ENCODE peak calls at places on chromosomes 5 and 9, in five cellular contexts. One of them, this sample, is unnamed.

GRCh38 chr5:94618029-94618492 is 343 bp downstream of the KIAA0825 start:
- DNase-seq in cardiac muscle cell: peak; percentile 72
- DNase-seq in M059J: peak; percentile 82
- DNase-seq in central memory CD4-positive, alpha-beta T cell: peak; percentile 42
- DNase-seq in hippocampal formation: peak; percentile 52
- DNase-seq in this sample: peak; percentile 51

GRCh38 chr9:127189628-127190027 is 67.2 kb upstream of the ANGPTL2 start:
- DNase-seq in cardiac muscle cell: no peak
- DNase-seq in hippocampal formation: no peak
- DNase-seq in central memory CD4-positive, alpha-beta T cell: no peak
- DNase-seq in M059J: no peak
- DNase-seq in this sample: no peak

GRCh38 chr9:79707589-79707988 is 135.8 kb downstream of the TLE4 start:
- DNase-seq in hippocampal formation: no peak
- DNase-seq in central memory CD4-positive, alpha-beta T cell: no peak
- DNase-seq in cardiac muscle cell: no peak
- DNase-seq in M059J: no peak
- DNase-seq in this sample: no peak

GRCh38 chr9:4339357-4339756 is 39.5 kb upstream of the GLIS3 start:
- DNase-seq in hippocampal formation: peak; percentile 59
- DNase-seq in central memory CD4-positive, alpha-beta T cell: peak; percentile 67
- DNase-seq in M059J: peak; percentile 90
- DNase-seq in cardiac muscle cell: peak; percentile 76
- DNase-seq in this sample: peak; percentile 74

GRCh38 chr9:90299963-90300362 is 342.7 kb downstream of the DIRAS2 start:
- DNase-seq in M059J: no peak
- DNase-seq in central memory CD4-positive, alpha-beta T cell: no peak
- DNase-seq in hippocampal formation: no peak
- DNase-seq in cardiac muscle cell: no peak
- DNase-seq in this sample: no peak

GRCh38 chr9:123735376-123735775 is 194.6 kb downstream of the DENND1A start:
- DNase-seq in M059J: peak; percentile 12
- DNase-seq in hippocampal formation: no peak
- DNase-seq in cardiac muscle cell: no peak
- DNase-seq in central memory CD4-positive, alpha-beta T cell: no peak
- DNase-seq in this sample: no peak

GRCh38 chr9:34179528-34180138 is 790 bp downstream of the UBAP1 start:
- DNase-seq in M059J: no peak
- DNase-seq in cardiac muscle cell: no peak
- DNase-seq in central memory CD4-positive, alpha-beta T cell: no peak
- DNase-seq in hippocampal formation: no peak
- DNase-seq in this sample: no peak

GRCh38 chr9:97980918-97981827 is 2.0 kb upstream of the ANP32B start:
- DNase-seq in central memory CD4-positive, alpha-beta T cell: no peak
- DNase-seq in M059J: no peak
- DNase-seq in cardiac muscle cell: no peak
- DNase-seq in hippocampal formation: peak; percentile 53
- DNase-seq in this sample: no peak

GRCh38 chr9:2781336-2781735 is 62.6 kb downstream of the PUM3 start:
- DNase-seq in M059J: no peak
- DNase-seq in hippocampal formation: no peak
- DNase-seq in central memory CD4-positive, alpha-beta T cell: no peak
- DNase-seq in cardiac muscle cell: no peak
- DNase-seq in this sample: no peak

GRCh38 chr9:86795861-86796497 is 151.3 kb downstream of the GAS1 start:
- DNase-seq in M059J: no peak
- DNase-seq in cardiac muscle cell: no peak
- DNase-seq in central memory CD4-positive, alpha-beta T cell: no peak
- DNase-seq in hippocampal formation: no peak
- DNase-seq in this sample: peak; percentile 20

GRCh38 chr5:170467000-170467707 is 36.7 kb upstream of the KCNIP1 start:
- DNase-seq in hippocampal formation: no peak
- DNase-seq in central memory CD4-positive, alpha-beta T cell: no peak
- DNase-seq in M059J: peak; percentile 93
- DNase-seq in cardiac muscle cell: no peak
- DNase-seq in this sample: no peak

GRCh38 chr5:96567188-96567587 is 95.0 kb upstream of the CAST start:
- DNase-seq in M059J: peak; percentile 89
- DNase-seq in cardiac muscle cell: no peak
- DNase-seq in hippocampal formation: no peak
- DNase-seq in central memory CD4-positive, alpha-beta T cell: no peak
- DNase-seq in this sample: no peak

GRCh38 chr9:83992407-83992806 is 11.8 kb downstream of the RMI1 start:
- DNase-seq in M059J: peak; percentile 38
- DNase-seq in cardiac muscle cell: no peak
- DNase-seq in hippocampal formation: no peak
- DNase-seq in central memory CD4-positive, alpha-beta T cell: no peak
- DNase-seq in this sample: no peak

GRCh38 chr9:111661802-111662491 is 542 bp downstream of the GNG10 start:
- DNase-seq in hippocampal formation: peak; percentile 51
- DNase-seq in M059J: peak; percentile 63
- DNase-seq in central memory CD4-positive, alpha-beta T cell: peak; percentile 33
- DNase-seq in cardiac muscle cell: peak; percentile 56
- DNase-seq in this sample: peak; percentile 35

GRCh38 chr9:35818341-35818740 is 3.5 kb upstream of the HINT2 start:
- DNase-seq in hippocampal formation: no peak
- DNase-seq in cardiac muscle cell: no peak
- DNase-seq in M059J: no peak
- DNase-seq in central memory CD4-positive, alpha-beta T cell: no peak
- DNase-seq in this sample: no peak

GRCh38 chr5:9894571-9895304 is 264.6 kb upstream of the TAS2R1 start:
- DNase-seq in hippocampal formation: no peak
- DNase-seq in M059J: peak; percentile 68
- DNase-seq in cardiac muscle cell: no peak
- DNase-seq in central memory CD4-positive, alpha-beta T cell: no peak
- DNase-seq in this sample: no peak

GRCh38 chr9:115213777-115214428 is 95.9 kb upstream of the TNC start:
- DNase-seq in central memory CD4-positive, alpha-beta T cell: no peak
- DNase-seq in M059J: peak; percentile 87
- DNase-seq in cardiac muscle cell: no peak
- DNase-seq in hippocampal formation: no peak
- DNase-seq in this sample: no peak

GRCh38 chr5:172943283-172943841 is 15.9 kb upstream of the RPL26L1 start:
- DNase-seq in hippocampal formation: no peak
- DNase-seq in cardiac muscle cell: peak; percentile 75
- DNase-seq in central memory CD4-positive, alpha-beta T cell: no peak
- DNase-seq in M059J: peak; percentile 96
- DNase-seq in this sample: no peak

GRCh38 chr9:36189978-36190377 is 743 bp upstream of the CLTA start:
- DNase-seq in cardiac muscle cell: peak; percentile 29
- DNase-seq in hippocampal formation: no peak
- DNase-seq in central memory CD4-positive, alpha-beta T cell: no peak
- DNase-seq in M059J: peak; percentile 41
- DNase-seq in this sample: no peak

GRCh38 chr9:133629221-133630110 is 6.7 kb upstream of the DBH start:
- DNase-seq in cardiac muscle cell: no peak
- DNase-seq in hippocampal formation: no peak
- DNase-seq in M059J: no peak
- DNase-seq in central memory CD4-positive, alpha-beta T cell: no peak
- DNase-seq in this sample: no peak

GRCh38 chr9:91047529-91047928 is 245.9 kb downstream of the SYK start:
- DNase-seq in M059J: peak; percentile 45
- DNase-seq in cardiac muscle cell: no peak
- DNase-seq in hippocampal formation: no peak
- DNase-seq in central memory CD4-positive, alpha-beta T cell: peak; percentile 59
- DNase-seq in this sample: no peak